ENCODE peak calls at places on chromosomes 4 and X, in nine cellular contexts. One of them, this sample, is unnamed.

GRCh38 chrX:23952984-23953907 is 45.4 kb downstream of the CXorf58 start:
- DNase-seq in stomach: no peak
- DNase-seq in brain microvascular endothelial cell: no peak
- DNase-seq in CD8-positive, alpha-beta memory T cell: peak
- DNase-seq in Karpas-422: peak
- DNase-seq in dorsolateral prefrontal cortex: no peak
- DNase-seq in CD8-positive, alpha-beta T cell: peak
- DNase-seq in left lung: no peak
- DNase-seq in thyroid gland: no peak
- DNase-seq in this sample: no peak

GRCh38 chr4:2928242-2929155 is 34.7 kb downstream of the NOP14 start:
- DNase-seq in stomach: peak
- DNase-seq in brain microvascular endothelial cell: no peak
- DNase-seq in CD8-positive, alpha-beta memory T cell: no peak
- DNase-seq in Karpas-422: no peak
- DNase-seq in dorsolateral prefrontal cortex: no peak
- DNase-seq in CD8-positive, alpha-beta T cell: no peak
- DNase-seq in left lung: peak
- DNase-seq in thyroid gland: peak
- DNase-seq in this sample: no peak

GRCh38 chr4:159366966-159367365 is 264.1 kb downstream of the RAPGEF2 start:
- DNase-seq in stomach: no peak
- DNase-seq in brain microvascular endothelial cell: no peak
- DNase-seq in CD8-positive, alpha-beta memory T cell: no peak
- DNase-seq in Karpas-422: no peak
- DNase-seq in dorsolateral prefrontal cortex: no peak
- DNase-seq in CD8-positive, alpha-beta T cell: no peak
- DNase-seq in left lung: no peak
- DNase-seq in thyroid gland: peak
- DNase-seq in this sample: no peak

GRCh38 chrX:68433155-68433980 is at the start of gene OPHN1:
- DNase-seq in stomach: peak
- DNase-seq in brain microvascular endothelial cell: peak
- DNase-seq in CD8-positive, alpha-beta memory T cell: no peak
- DNase-seq in Karpas-422: no peak
- DNase-seq in dorsolateral prefrontal cortex: peak
- DNase-seq in CD8-positive, alpha-beta T cell: no peak
- DNase-seq in left lung: peak
- DNase-seq in thyroid gland: peak
- DNase-seq in this sample: peak

GRCh38 chrX:134186362-134187121 is 50.4 kb upstream of the CCDC160 start:
- DNase-seq in stomach: no peak
- DNase-seq in brain microvascular endothelial cell: no peak
- DNase-seq in CD8-positive, alpha-beta memory T cell: peak
- DNase-seq in Karpas-422: no peak
- DNase-seq in dorsolateral prefrontal cortex: no peak
- DNase-seq in CD8-positive, alpha-beta T cell: peak
- DNase-seq in left lung: no peak
- DNase-seq in thyroid gland: no peak
- DNase-seq in this sample: no peak

GRCh38 chr4:185955817-185956542 is 113.0 kb upstream of the TLR3 start:
- DNase-seq in stomach: no peak
- DNase-seq in brain microvascular endothelial cell: no peak
- DNase-seq in CD8-positive, alpha-beta memory T cell: no peak
- DNase-seq in Karpas-422: no peak
- DNase-seq in dorsolateral prefrontal cortex: no peak
- DNase-seq in CD8-positive, alpha-beta T cell: no peak
- DNase-seq in left lung: no peak
- DNase-seq in thyroid gland: no peak
- DNase-seq in this sample: peak

GRCh38 chr4:106541253-106541652 is 172.7 kb upstream of the GIMD1 start:
- DNase-seq in stomach: no peak
- DNase-seq in brain microvascular endothelial cell: peak
- DNase-seq in CD8-positive, alpha-beta memory T cell: no peak
- DNase-seq in Karpas-422: no peak
- DNase-seq in dorsolateral prefrontal cortex: no peak
- DNase-seq in CD8-positive, alpha-beta T cell: no peak
- DNase-seq in left lung: no peak
- DNase-seq in thyroid gland: no peak
- DNase-seq in this sample: no peak

GRCh38 chrX:149871940-149872339 is 9.0 kb upstream of the MAGEA8 start:
- DNase-seq in stomach: peak
- DNase-seq in brain microvascular endothelial cell: peak
- DNase-seq in CD8-positive, alpha-beta memory T cell: peak
- DNase-seq in Karpas-422: peak
- DNase-seq in dorsolateral prefrontal cortex: no peak
- DNase-seq in CD8-positive, alpha-beta T cell: peak
- DNase-seq in left lung: no peak
- DNase-seq in thyroid gland: peak
- DNase-seq in this sample: no peak

GRCh38 chr4:80577991-80578390 is 242.5 kb downstream of the CFAP299 start:
- DNase-seq in stomach: no peak
- DNase-seq in brain microvascular endothelial cell: no peak
- DNase-seq in CD8-positive, alpha-beta memory T cell: no peak
- DNase-seq in Karpas-422: no peak
- DNase-seq in dorsolateral prefrontal cortex: no peak
- DNase-seq in CD8-positive, alpha-beta T cell: no peak
- DNase-seq in left lung: no peak
- DNase-seq in thyroid gland: no peak
- DNase-seq in this sample: no peak

GRCh38 chrX:38850807-38851533 is 49.7 kb downstream of the MID1IP1 start:
- DNase-seq in stomach: no peak
- DNase-seq in brain microvascular endothelial cell: no peak
- DNase-seq in CD8-positive, alpha-beta memory T cell: no peak
- DNase-seq in Karpas-422: no peak
- DNase-seq in dorsolateral prefrontal cortex: no peak
- DNase-seq in CD8-positive, alpha-beta T cell: no peak
- DNase-seq in left lung: no peak
- DNase-seq in thyroid gland: no peak
- DNase-seq in this sample: no peak

GRCh38 chr4:187478292-187479205 is 517.0 kb upstream of the ZFP42 start:
- DNase-seq in stomach: no peak
- DNase-seq in brain microvascular endothelial cell: peak
- DNase-seq in CD8-positive, alpha-beta memory T cell: no peak
- DNase-seq in Karpas-422: no peak
- DNase-seq in dorsolateral prefrontal cortex: no peak
- DNase-seq in CD8-positive, alpha-beta T cell: no peak
- DNase-seq in left lung: no peak
- DNase-seq in thyroid gland: no peak
- DNase-seq in this sample: no peak

GRCh38 chrX:14802943-14803710 is 69.7 kb downstream of the FANCB start:
- DNase-seq in stomach: no peak
- DNase-seq in brain microvascular endothelial cell: no peak
- DNase-seq in CD8-positive, alpha-beta memory T cell: no peak
- DNase-seq in Karpas-422: no peak
- DNase-seq in dorsolateral prefrontal cortex: no peak
- DNase-seq in CD8-positive, alpha-beta T cell: no peak
- DNase-seq in left lung: no peak
- DNase-seq in thyroid gland: no peak
- DNase-seq in this sample: no peak

DNA sequence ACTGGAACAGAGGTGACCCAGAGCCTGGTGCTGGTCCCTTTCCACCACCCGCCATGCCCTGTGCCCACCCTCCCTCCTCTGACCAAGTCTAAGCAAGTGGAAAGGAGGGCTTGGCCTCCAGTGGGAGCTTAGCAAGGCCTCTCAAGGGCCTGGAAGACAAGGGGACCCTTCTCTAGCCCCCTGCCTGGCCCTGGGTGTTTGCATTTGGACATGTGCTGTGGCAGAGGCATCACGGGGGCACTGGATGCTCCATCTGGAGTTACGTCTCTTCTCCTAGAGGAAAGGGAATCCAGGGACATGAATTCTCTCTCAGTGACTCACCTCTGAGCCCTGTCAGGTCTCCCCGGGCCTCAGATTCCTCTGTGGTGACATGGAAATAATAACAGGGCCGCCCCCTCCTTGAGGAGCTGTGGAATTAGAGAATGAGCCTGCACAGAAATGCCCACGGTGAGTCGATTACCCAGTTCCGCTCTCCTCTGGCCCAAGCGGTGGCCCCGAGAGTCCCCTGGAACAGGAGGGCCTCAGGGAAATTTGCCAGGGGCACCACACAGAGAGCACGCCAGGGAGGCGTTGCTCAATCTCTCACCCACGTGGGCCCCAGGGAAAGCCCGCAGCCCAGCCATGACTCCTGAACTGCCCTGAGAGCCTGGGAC is 189.7 kb downstream of the BCOR start:
- DNase-seq in stomach: peak
- DNase-seq in brain microvascular endothelial cell: peak
- DNase-seq in CD8-positive, alpha-beta memory T cell: no peak
- DNase-seq in Karpas-422: no peak
- DNase-seq in dorsolateral prefrontal cortex: no peak
- DNase-seq in CD8-positive, alpha-beta T cell: no peak
- DNase-seq in left lung: peak
- DNase-seq in thyroid gland: peak
- DNase-seq in this sample: no peak
- H3K27ac ChIP-seq in stomach: no peak
- H3K27ac ChIP-seq in brain microvascular endothelial cell: peak
- H3K27ac ChIP-seq in CD8-positive, alpha-beta memory T cell: no peak
- H3K27ac ChIP-seq in Karpas-422: no peak
- H3K27ac ChIP-seq in dorsolateral prefrontal cortex: no peak
- H3K27ac ChIP-seq in CD8-positive, alpha-beta T cell: no peak
- H3K27ac ChIP-seq in left lung: peak
- H3K27ac ChIP-seq in thyroid gland: peak
- H3K27ac ChIP-seq in this sample: no peak

GRCh38 chr4:53635697-53636483 is 44.6 kb upstream of the LNX1 start:
- DNase-seq in stomach: no peak
- DNase-seq in brain microvascular endothelial cell: no peak
- DNase-seq in CD8-positive, alpha-beta memory T cell: no peak
- DNase-seq in Karpas-422: no peak
- DNase-seq in dorsolateral prefrontal cortex: no peak
- DNase-seq in CD8-positive, alpha-beta T cell: no peak
- DNase-seq in left lung: no peak
- DNase-seq in thyroid gland: no peak
- DNase-seq in this sample: no peak
- H3K27ac ChIP-seq in stomach: peak
- H3K27ac ChIP-seq in brain microvascular endothelial cell: no peak
- H3K27ac ChIP-seq in CD8-positive, alpha-beta memory T cell: no peak
- H3K27ac ChIP-seq in Karpas-422: no peak
- H3K27ac ChIP-seq in dorsolateral prefrontal cortex: no peak
- H3K27ac ChIP-seq in CD8-positive, alpha-beta T cell: no peak
- H3K27ac ChIP-seq in left lung: no peak
- H3K27ac ChIP-seq in thyroid gland: no peak
- H3K27ac ChIP-seq in this sample: no peak

GRCh38 chr4:83413676-83414075 is 41.9 kb downstream of the HELQ start:
- DNase-seq in stomach: no peak
- DNase-seq in brain microvascular endothelial cell: no peak
- DNase-seq in CD8-positive, alpha-beta memory T cell: no peak
- DNase-seq in Karpas-422: no peak
- DNase-seq in dorsolateral prefrontal cortex: no peak
- DNase-seq in CD8-positive, alpha-beta T cell: no peak
- DNase-seq in left lung: no peak
- DNase-seq in thyroid gland: no peak
- DNase-seq in this sample: no peak

DNA sequence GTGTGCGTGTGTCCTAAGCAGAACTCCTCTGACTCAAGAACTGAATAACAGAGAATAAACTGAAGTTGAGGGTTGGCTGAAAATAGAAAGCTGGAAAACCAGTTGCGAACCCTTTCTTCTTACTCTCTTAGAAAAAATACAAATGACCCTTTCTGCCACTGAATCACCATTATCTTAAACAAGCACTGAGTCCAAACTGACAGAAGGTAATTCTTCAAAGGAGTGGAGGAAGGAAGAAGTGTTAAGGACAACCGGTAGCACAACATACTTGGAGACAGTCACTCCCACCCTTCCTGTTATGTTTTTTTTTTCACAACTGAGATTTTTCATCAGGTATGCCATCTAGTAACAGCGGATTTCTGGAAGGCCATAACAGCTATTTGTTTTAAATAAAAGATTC is 38.1 kb downstream of the HELQ start:
- DNase-seq in stomach: no peak
- DNase-seq in brain microvascular endothelial cell: no peak
- DNase-seq in CD8-positive, alpha-beta memory T cell: no peak
- DNase-seq in Karpas-422: no peak
- DNase-seq in dorsolateral prefrontal cortex: no peak
- DNase-seq in CD8-positive, alpha-beta T cell: no peak
- DNase-seq in left lung: no peak
- DNase-seq in thyroid gland: no peak
- DNase-seq in this sample: no peak
- H3K27ac ChIP-seq in stomach: no peak
- H3K27ac ChIP-seq in brain microvascular endothelial cell: no peak
- H3K27ac ChIP-seq in CD8-positive, alpha-beta memory T cell: no peak
- H3K27ac ChIP-seq in Karpas-422: no peak
- H3K27ac ChIP-seq in dorsolateral prefrontal cortex: no peak
- H3K27ac ChIP-seq in CD8-positive, alpha-beta T cell: no peak
- H3K27ac ChIP-seq in left lung: no peak
- H3K27ac ChIP-seq in thyroid gland: no peak
- H3K27ac ChIP-seq in this sample: no peak

GRCh38 chr4:6643141-6643847 is 2.8 kb downstream of the MRFAP1 start:
- DNase-seq in stomach: no peak
- DNase-seq in brain microvascular endothelial cell: no peak
- DNase-seq in CD8-positive, alpha-beta memory T cell: no peak
- DNase-seq in Karpas-422: no peak
- DNase-seq in dorsolateral prefrontal cortex: no peak
- DNase-seq in CD8-positive, alpha-beta T cell: no peak
- DNase-seq in left lung: no peak
- DNase-seq in thyroid gland: no peak
- DNase-seq in this sample: no peak

GRCh38 chr4:6641971-6642320 is 1.5 kb downstream of the MRFAP1 start:
- DNase-seq in stomach: no peak
- DNase-seq in brain microvascular endothelial cell: peak
- DNase-seq in CD8-positive, alpha-beta memory T cell: no peak
- DNase-seq in Karpas-422: no peak
- DNase-seq in dorsolateral prefrontal cortex: no peak
- DNase-seq in CD8-positive, alpha-beta T cell: no peak
- DNase-seq in left lung: no peak
- DNase-seq in thyroid gland: no peak
- DNase-seq in this sample: no peak

GRCh38 chr4:6641164-6641970 is 882 bp downstream of the MRFAP1 start:
- DNase-seq in stomach: peak
- DNase-seq in brain microvascular endothelial cell: peak
- DNase-seq in CD8-positive, alpha-beta memory T cell: peak
- DNase-seq in Karpas-422: peak
- DNase-seq in dorsolateral prefrontal cortex: no peak
- DNase-seq in CD8-positive, alpha-beta T cell: peak
- DNase-seq in left lung: peak
- DNase-seq in thyroid gland: peak
- DNase-seq in this sample: no peak

GRCh38 chr4:6640292-6641163 is at the start of gene MRFAP1:
- DNase-seq in stomach: peak
- DNase-seq in brain microvascular endothelial cell: peak
- DNase-seq in CD8-positive, alpha-beta memory T cell: peak
- DNase-seq in Karpas-422: peak
- DNase-seq in dorsolateral prefrontal cortex: peak
- DNase-seq in CD8-positive, alpha-beta T cell: peak
- DNase-seq in left lung: peak
- DNase-seq in thyroid gland: peak
- DNase-seq in this sample: peak

DNA sequence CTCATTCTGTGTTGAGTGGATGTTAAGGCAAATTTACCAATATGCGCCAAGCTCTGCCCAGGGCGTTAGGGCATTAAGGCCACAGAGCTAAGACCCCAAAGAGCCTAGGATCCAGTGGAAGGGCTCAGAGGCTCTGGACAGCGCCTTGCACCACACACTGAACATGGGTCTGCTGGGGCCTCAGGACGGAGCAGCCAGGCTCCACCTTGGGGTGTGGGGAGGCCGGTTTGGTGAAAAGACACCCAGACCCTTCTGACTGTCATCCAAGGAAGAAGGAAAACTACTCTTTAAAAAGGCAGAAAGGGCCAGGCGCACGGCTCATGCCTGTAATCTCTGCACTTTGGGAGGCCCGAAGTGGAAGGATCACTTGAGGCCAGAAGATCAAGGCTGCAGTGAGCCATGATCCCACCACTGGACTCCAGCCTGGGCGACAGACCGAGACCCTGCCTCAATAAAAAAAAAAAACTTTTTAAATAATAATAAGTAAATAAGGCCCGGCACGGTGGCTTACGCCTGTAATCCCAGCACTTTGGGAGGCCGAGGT is 1.3 kb upstream of the MRFAP1 start:
- DNase-seq in stomach: no peak
- DNase-seq in brain microvascular endothelial cell: no peak
- DNase-seq in CD8-positive, alpha-beta memory T cell: no peak
- DNase-seq in Karpas-422: no peak
- DNase-seq in dorsolateral prefrontal cortex: no peak
- DNase-seq in CD8-positive, alpha-beta T cell: no peak
- DNase-seq in left lung: no peak
- DNase-seq in thyroid gland: no peak
- DNase-seq in this sample: no peak
- H3K27ac ChIP-seq in stomach: no peak
- H3K27ac ChIP-seq in brain microvascular endothelial cell: no peak
- H3K27ac ChIP-seq in CD8-positive, alpha-beta memory T cell: no peak
- H3K27ac ChIP-seq in Karpas-422: no peak
- H3K27ac ChIP-seq in dorsolateral prefrontal cortex: no peak
- H3K27ac ChIP-seq in CD8-positive, alpha-beta T cell: no peak
- H3K27ac ChIP-seq in left lung: no peak
- H3K27ac ChIP-seq in thyroid gland: no peak
- H3K27ac ChIP-seq in this sample: no peak